ENCODE peak calls at places on chromosomes 3 and 15, in six cellular contexts. G is kidney; M is GM04504; Q is amniotic stem cell; C is bronchial epithelial cell; S is activated CD4-positive, alpha-beta T cell treated with anti-CD3 and anti-CD28 coated beads, Interleukin-2, amount 10 ng/mL, durations not matched to agents 7 days and 5 days. J is an unnamed sample.

GRCh38 chr3:134430174-134430573 is 55.6 kb downstream of the ANAPC13 start:
- DNase-seq in G (no peak), M (no peak), Q (no peak), C (no peak), S (no peak), J (no peak)

GRCh38 chr15:78322243-78322642 is 17.9 kb upstream of the CRABP1 start:
- DNase-seq in G (peak), M (peak), Q (no peak), C (peak), S (no peak), J (no peak)

GRCh38 chr3:150319900-150320299 is 88.2 kb upstream of the TSC22D2 start:
- DNase-seq in G (no peak), M (peak), Q (peak), C (peak), S (no peak), J (no peak)

GRCh38 chr3:48980295-48980694 is 9.7 kb upstream of the P4HTM start:
- DNase-seq in G (no peak), M (no peak), Q (no peak), C (no peak), S (no peak), J (no peak)

GRCh38 chr15:49688135-49688790 is 67.4 kb downstream of the DTWD1 start:
- DNase-seq in G (no peak), M (no peak), Q (no peak), C (no peak), S (no peak), J (no peak)

GRCh38 chr3:13280856-13281656 is 139.1 kb downstream of the NUP210 start:
- DNase-seq in G (no peak), M (no peak), Q (no peak), C (no peak), S (no peak), J (no peak)

GRCh38 chr15:71231678-71232224 is 116.5 kb downstream of the THSD4 start:
- DNase-seq in G (no peak), M (no peak), Q (no peak), C (no peak), S (no peak), J (no peak)

GRCh38 chr3:55166577-55167555 is 239.0 kb upstream of the LRTM1 start:
- DNase-seq in G (peak), M (no peak), Q (no peak), C (no peak), S (no peak), J (no peak)

GRCh38 chr3:128485283-128486156 is 7.5 kb downstream of the GATA2 start:
- DNase-seq in G (peak), M (no peak), Q (no peak), C (no peak), S (no peak), J (no peak)

GRCh38 chr15:58077427-58077826 is 11.9 kb upstream of the ALDH1A2 start:
- DNase-seq in G (no peak), M (no peak), Q (no peak), C (peak), S (no peak), J (no peak)

GRCh38 chr3:13879946-13880810 is at the start of gene WNT7A:
- DNase-seq in G (peak), M (no peak), Q (no peak), C (peak), S (peak), J (no peak)

GRCh38 chr3:51961011-51961410 is 5.8 kb downstream of the GPR62 start:
- DNase-seq in G (no peak), M (no peak), Q (no peak), C (no peak), S (no peak), J (no peak)

GRCh38 chr3:189766416-189766815 is 135.2 kb downstream of the TP63 start:
- DNase-seq in G (no peak), M (no peak), Q (no peak), C (peak), S (no peak), J (no peak)

GRCh38 chr15:70034596-70034995 is 63.1 kb downstream of the TLE3 start:
- DNase-seq in G (no peak), M (no peak), Q (no peak), C (no peak), S (no peak), J (no peak)

GRCh38 chr15:46576611-46577010 is 941.8 kb downstream of the SQOR start:
- DNase-seq in G (no peak), M (peak), Q (no peak), C (no peak), S (no peak), J (no peak)

GRCh38 chr3:185796431-185797107 is 28.3 kb downstream of the IGF2BP2 start:
- DNase-seq in G (no peak), M (peak), Q (no peak), C (peak), S (no peak), J (no peak)

GRCh38 chr3:28637742-28638141 is 289.1 kb upstream of the AZI2 start:
- DNase-seq in G (no peak), M (no peak), Q (no peak), C (no peak), S (no peak), J (no peak)

GRCh38 chr3:12828751-12829150 is 12.6 kb downstream of the RPL32 start:
- DNase-seq in G (no peak), M (no peak), Q (no peak), C (peak), S (no peak), J (no peak)

GRCh38 chr3:157393076-157393475 is 43.6 kb upstream of the PTX3 start:
- DNase-seq in G (no peak), M (no peak), Q (no peak), C (peak), S (no peak), J (no peak)

GRCh38 chr3:180457238-180457637 is 144.7 kb upstream of the TTC14 start:
- DNase-seq in G (no peak), M (no peak), Q (no peak), C (peak), S (no peak), J (no peak)

GRCh38 chr15:73518180-73518862 is 75.4 kb downstream of the REC114 start:
- DNase-seq in G (no peak), M (no peak), Q (no peak), C (no peak), S (no peak), J (no peak)

J was measured in DND-41.